ENCODE peak calls at places on chromosomes 4 and X, in six cellular contexts. One of them, this sample, is unnamed. For H3K27me3 and H3K4me1, the result is how much of the 10 kb centered on the place peaks cover.

GRCh38 chr4:174211611-174212044 is 71.8 kb downstream of the FBXO8 start:
- DNase-seq in HCT116: no peak
- DNase-seq in GM12878: no peak
- DNase-seq in left ventricle myocardium inferior: no peak
- DNase-seq in ovary: no peak
- DNase-seq in cardiac muscle cell: no peak
- DNase-seq in this sample: no peak

GRCh38 chrX:44874481-44875184 is 1.6 kb downstream of the KDM6A start:
- DNase-seq in ovary: no peak
- DNase-seq in HCT116: no peak
- DNase-seq in cardiac muscle cell: peak
- DNase-seq in left ventricle myocardium inferior: no peak
- DNase-seq in GM12878: no peak
- DNase-seq in this sample: peak

GRCh38 chr4:3408793-3409330 is 32.9 kb upstream of the HGFAC start:
- DNase-seq in cardiac muscle cell: no peak
- DNase-seq in left ventricle myocardium inferior: no peak
- DNase-seq in ovary: peak
- DNase-seq in GM12878: no peak
- DNase-seq in HCT116: no peak
- DNase-seq in this sample: no peak

GRCh38 chr4:101597204-101597603 is 193.3 kb upstream of the BANK1 start:
- DNase-seq in GM12878: peak
- DNase-seq in left ventricle myocardium inferior: no peak
- DNase-seq in HCT116: no peak
- DNase-seq in ovary: no peak
- DNase-seq in cardiac muscle cell: no peak
- DNase-seq in this sample: no peak

GRCh38 chr4:21835712-21836111 is 112.9 kb downstream of the KCNIP4 start:
- DNase-seq in cardiac muscle cell: no peak
- DNase-seq in HCT116: no peak
- DNase-seq in ovary: no peak
- DNase-seq in left ventricle myocardium inferior: no peak
- DNase-seq in GM12878: no peak
- DNase-seq in this sample: no peak

GRCh38 chr4:109562457-109563237 is 2.6 kb downstream of the MCUB start:
- DNase-seq in GM12878: no peak
- DNase-seq in cardiac muscle cell: no peak
- DNase-seq in left ventricle myocardium inferior: no peak
- DNase-seq in HCT116: no peak
- DNase-seq in ovary: no peak
- DNase-seq in this sample: no peak

GRCh38 chr4:25930722-25931354 is 16.8 kb downstream of the SMIM20 start:
- DNase-seq in left ventricle myocardium inferior: no peak
- DNase-seq in cardiac muscle cell: no peak
- DNase-seq in HCT116: no peak
- DNase-seq in GM12878: no peak
- DNase-seq in ovary: no peak
- DNase-seq in this sample: no peak

GRCh38 chrX:78945186-78945912 is at the start of gene P2RY10:
- DNase-seq in ovary: no peak
- DNase-seq in GM12878: peak
- DNase-seq in left ventricle myocardium inferior: no peak
- DNase-seq in cardiac muscle cell: no peak
- DNase-seq in HCT116: no peak
- DNase-seq in this sample: no peak

GRCh38 chrX:136765957-136766356 is 14.8 kb downstream of the ARHGEF6 start:
- DNase-seq in ovary: no peak
- DNase-seq in left ventricle myocardium inferior: no peak
- DNase-seq in cardiac muscle cell: no peak
- DNase-seq in HCT116: no peak
- DNase-seq in GM12878: no peak
- DNase-seq in this sample: peak

GRCh38 chr4:17478073-17478472 is 33.8 kb downstream of the QDPR start:
- DNase-seq in HCT116: no peak
- DNase-seq in left ventricle myocardium inferior: no peak
- DNase-seq in cardiac muscle cell: no peak
- DNase-seq in ovary: no peak
- DNase-seq in GM12878: no peak
- DNase-seq in this sample: no peak

GRCh38 chr4:145279122-145279960 is 99.0 kb upstream of the OTUD4 start:
- DNase-seq in ovary: no peak
- DNase-seq in GM12878: no peak
- DNase-seq in left ventricle myocardium inferior: no peak
- DNase-seq in cardiac muscle cell: peak
- DNase-seq in HCT116: no peak
- DNase-seq in this sample: no peak

GRCh38 chrX:3811331-3812311 is 98.2 kb upstream of the PRKX start:
- DNase-seq in cardiac muscle cell: peak
- DNase-seq in HCT116: peak
- DNase-seq in ovary: peak
- DNase-seq in left ventricle myocardium inferior: no peak
- DNase-seq in GM12878: peak
- DNase-seq in this sample: peak

DNA sequence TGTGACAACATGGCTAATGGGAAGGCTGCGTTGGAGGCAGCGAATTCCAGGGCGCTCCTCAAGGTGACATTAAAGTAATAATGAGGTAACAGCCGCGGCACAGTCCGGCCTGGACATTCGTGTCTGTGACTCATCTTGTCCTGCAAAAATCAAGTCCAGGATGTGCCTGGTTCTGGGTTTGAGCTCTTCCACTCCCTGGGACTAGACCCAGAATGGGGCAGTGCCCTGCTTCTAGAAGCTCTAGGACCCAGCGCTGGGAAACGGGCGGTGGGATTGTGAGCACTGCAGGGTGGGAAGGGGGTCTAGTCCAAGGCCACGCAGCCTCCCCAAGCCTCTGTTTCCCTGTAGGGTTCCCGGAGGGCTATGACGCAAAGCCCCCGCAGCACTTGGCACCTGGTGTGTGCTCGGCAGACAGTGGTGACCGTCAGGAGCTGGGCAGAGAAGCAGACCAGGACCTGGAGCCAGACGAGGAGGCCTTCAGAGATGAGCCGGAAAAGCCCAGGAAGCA is 34.9 kb downstream of the HMX1 start:
- DNase-seq in GM12878: no peak
- DNase-seq in ovary: no peak
- DNase-seq in left ventricle myocardium inferior: no peak
- DNase-seq in HCT116: no peak
- DNase-seq in cardiac muscle cell: no peak
- DNase-seq in this sample: no peak
- H3K27me3 ChIP-seq in GM12878: under half
- H3K27me3 ChIP-seq in ovary: under half
- H3K27me3 ChIP-seq in left ventricle myocardium inferior: half or more
- H3K27me3 ChIP-seq in HCT116: under half
- H3K27me3 ChIP-seq in cardiac muscle cell: under half
- H3K27me3 ChIP-seq in this sample: under half

DNA sequence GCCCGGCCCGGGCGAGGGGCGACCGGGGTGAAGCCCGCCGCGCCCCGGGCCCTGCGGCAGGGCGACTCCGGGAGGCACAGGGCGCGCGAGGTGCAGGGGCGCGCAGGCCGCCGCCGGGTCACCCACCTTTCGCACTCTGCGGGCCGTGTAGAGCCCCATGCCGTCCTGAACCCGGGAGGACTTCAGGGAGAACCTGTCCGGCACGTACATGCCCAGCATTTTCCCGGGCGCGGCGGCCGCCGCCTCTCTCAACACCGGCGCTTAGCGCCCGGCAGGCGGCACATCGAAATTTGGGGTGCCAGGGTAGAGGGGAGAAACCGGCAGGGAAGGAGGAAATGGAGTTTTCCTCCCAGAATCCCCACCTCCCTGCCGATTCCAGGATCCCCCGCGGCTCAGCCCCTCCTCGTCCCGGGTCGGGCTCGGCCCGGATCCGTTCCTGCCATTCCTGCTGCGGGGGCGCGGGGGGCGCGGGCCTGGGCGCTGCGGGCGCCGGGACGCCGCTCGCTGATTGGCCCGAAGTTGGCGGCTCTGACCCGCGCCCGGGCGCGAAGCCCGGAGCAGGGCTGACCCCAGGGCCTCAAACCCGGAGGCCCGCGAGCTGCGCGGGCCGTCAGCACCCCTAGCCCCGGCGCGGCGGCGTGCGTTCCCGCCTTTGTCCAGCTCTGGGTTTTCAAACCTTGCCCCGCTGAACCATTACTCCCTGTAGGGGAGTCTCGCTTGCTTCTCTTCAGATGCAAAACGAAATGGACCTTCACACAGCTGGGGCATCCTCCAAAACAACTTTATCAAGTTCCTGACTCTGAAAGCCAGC is at the start of gene PRDM5:
- DNase-seq in cardiac muscle cell: peak
- DNase-seq in HCT116: no peak
- DNase-seq in GM12878: no peak
- DNase-seq in left ventricle myocardium inferior: peak
- DNase-seq in ovary: peak
- DNase-seq in this sample: peak
- TF ChIP-seq CTCF in cardiac muscle cell: peak
- TF ChIP-seq CTCF in HCT116: peak
- TF ChIP-seq CTCF in GM12878: no peak
- TF ChIP-seq CTCF in left ventricle myocardium inferior: peak
- TF ChIP-seq CTCF in ovary: no peak
- TF ChIP-seq CTCF in this sample: no peak

GRCh38 chr4:143410015-143410414 is 73.3 kb downstream of the GAB1 start:
- DNase-seq in HCT116: no peak
- DNase-seq in GM12878: no peak
- DNase-seq in cardiac muscle cell: no peak
- DNase-seq in ovary: no peak
- DNase-seq in left ventricle myocardium inferior: no peak
- DNase-seq in this sample: no peak

GRCh38 chr4:143404555-143404954 is 67.9 kb downstream of the GAB1 start:
- DNase-seq in ovary: no peak
- DNase-seq in GM12878: peak
- DNase-seq in HCT116: no peak
- DNase-seq in left ventricle myocardium inferior: no peak
- DNase-seq in cardiac muscle cell: no peak
- DNase-seq in this sample: no peak

GRCh38 chr4:143406523-143406922 is 69.8 kb downstream of the GAB1 start:
- DNase-seq in ovary: no peak
- DNase-seq in HCT116: no peak
- DNase-seq in GM12878: no peak
- DNase-seq in cardiac muscle cell: peak
- DNase-seq in left ventricle myocardium inferior: peak
- DNase-seq in this sample: peak

GRCh38 chr4:143405197-143405730 is 68.6 kb downstream of the GAB1 start:
- DNase-seq in ovary: no peak
- DNase-seq in left ventricle myocardium inferior: no peak
- DNase-seq in GM12878: no peak
- DNase-seq in cardiac muscle cell: no peak
- DNase-seq in HCT116: no peak
- DNase-seq in this sample: no peak

GRCh38 chr4:143407475-143407874 is 70.8 kb downstream of the GAB1 start:
- DNase-seq in cardiac muscle cell: no peak
- DNase-seq in GM12878: no peak
- DNase-seq in HCT116: no peak
- DNase-seq in left ventricle myocardium inferior: no peak
- DNase-seq in ovary: no peak
- DNase-seq in this sample: no peak
- H3K4me1 ChIP-seq in cardiac muscle cell: under half
- H3K4me1 ChIP-seq in GM12878: under half
- H3K4me1 ChIP-seq in HCT116: under half
- H3K4me1 ChIP-seq in left ventricle myocardium inferior: half or more
- H3K4me1 ChIP-seq in ovary: under half
- H3K4me1 ChIP-seq in this sample: half or more

DNA sequence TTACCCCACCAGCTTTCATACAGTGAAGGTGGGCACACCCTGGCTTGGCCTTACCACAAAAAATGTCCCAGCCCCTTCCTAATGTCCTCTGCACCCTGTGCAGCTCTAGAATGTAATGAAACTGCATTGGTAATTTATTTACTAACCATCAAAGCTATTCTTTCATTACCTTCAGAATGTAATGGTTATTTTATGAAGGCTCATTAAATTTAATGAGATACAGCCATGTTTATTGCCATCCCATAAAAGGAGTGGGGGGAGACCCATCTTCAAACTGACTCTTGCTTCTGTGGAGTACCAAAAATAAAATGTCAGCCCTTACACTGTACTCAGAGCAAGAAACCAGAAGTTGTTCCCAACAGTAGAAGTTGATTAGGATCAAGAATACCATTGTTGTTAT is 25.0 kb downstream of the NKX6-1 start:
- DNase-seq in HCT116: no peak
- DNase-seq in GM12878: no peak
- DNase-seq in left ventricle myocardium inferior: no peak
- DNase-seq in ovary: no peak
- DNase-seq in cardiac muscle cell: no peak
- DNase-seq in this sample: no peak
- H3K27me3 ChIP-seq in HCT116: under half
- H3K27me3 ChIP-seq in GM12878: under half
- H3K27me3 ChIP-seq in left ventricle myocardium inferior: half or more
- H3K27me3 ChIP-seq in ovary: under half
- H3K27me3 ChIP-seq in cardiac muscle cell: under half
- H3K27me3 ChIP-seq in this sample: under half

GRCh38 chr4:83389756-83390505 is 55.3 kb upstream of the HPSE start:
- DNase-seq in left ventricle myocardium inferior: no peak
- DNase-seq in ovary: no peak
- DNase-seq in HCT116: no peak
- DNase-seq in GM12878: no peak
- DNase-seq in cardiac muscle cell: no peak
- DNase-seq in this sample: peak
- TF ChIP-seq CTCF in left ventricle myocardium inferior: no peak
- TF ChIP-seq CTCF in ovary: no peak
- TF ChIP-seq CTCF in HCT116: no peak
- TF ChIP-seq CTCF in GM12878: no peak
- TF ChIP-seq CTCF in cardiac muscle cell: no peak
- TF ChIP-seq CTCF in this sample: no peak

This sample was measured in adrenal gland.